ENCODE peak calls at places on chromosomes 11 and 22, in eight cellular contexts. A is NCI-H1092 treated with DMSO at 0.1 percent for 48 hours; X is A549; V is NCI-H1436 treated with DMSO at 0.1 percent for 48 hours; U is spleen; E is stimulated activated naive B cell treated with anti-CD40 and anti-IgM and Interleukin-4, amounts not matched to agents 10 μg/mL and 1 μg/mL and 100 μg/mL, for 72 hours; L is neural crest cell; W is AG09319. N is an unnamed sample.

GRCh38 chr11:132220464-132220863 is 850.0 kb downstream of the NTM start:
- DNase-seq in A (no peak), X (no peak), V (no peak), U (no peak), E (no peak), L (no peak), W (peak; percentile 93), N (no peak)

GRCh38 chr22:41382610-41383009 is 868 bp downstream of the TEF start:
- DNase-seq in A (no peak), X (no peak), V (no peak), U (no peak), E (no peak), L (no peak), W (no peak), N (no peak)

GRCh38 chr11:64094463-64095223 is 58.9 kb downstream of the FLRT1 start:
- DNase-seq in A (no peak), X (peak; percentile 84), V (no peak), U (no peak), E (no peak), L (no peak), W (no peak), N (no peak)

GRCh38 chr11:121367434-121367833 is 74.9 kb downstream of the SC5D start:
- DNase-seq in A (no peak), X (no peak), V (no peak), U (no peak), E (peak; percentile 59), L (no peak), W (no peak), N (no peak)

GRCh38 chr11:121257976-121258375 is 34.6 kb upstream of the SC5D start:
- DNase-seq in A (no peak), X (no peak), V (no peak), U (no peak), E (no peak), L (no peak), W (no peak), N (no peak)

GRCh38 chr11:27211370-27212127 is 151.5 kb downstream of the CCDC34 start:
- DNase-seq in A (no peak), X (no peak), V (no peak), U (no peak), E (no peak), L (peak; percentile 18), W (no peak), N (no peak)

GRCh38 chr11:46472662-46472994 is 81.1 kb upstream of the CHRM4 start:
- DNase-seq in A (no peak), X (no peak), V (no peak), U (no peak), E (no peak), L (no peak), W (no peak), N (no peak)

GRCh38 chr11:29129850-29130249 is 887.0 kb downstream of the KCNA4 start:
- DNase-seq in A (no peak), X (peak; percentile 27), V (no peak), U (no peak), E (no peak), L (no peak), W (no peak), N (no peak)

GRCh38 chr22:36211237-36211881 is 9.8 kb upstream of the APOL4 start:
- DNase-seq in A (peak; percentile 50), X (no peak), V (no peak), U (no peak), E (no peak), L (no peak), W (no peak), N (no peak)